ENCODE peak calls at places on chromosome 2, in four cellular contexts. One of them, this sample, is unnamed.

GRCh38 chr2:178306351-178307073 is 112.2 kb downstream of the OSBPL6 start:
- DNase-seq in K562: peak
- DNase-seq in GM12878: peak
- DNase-seq in H1: peak
- DNase-seq in this sample: peak

GRCh38 chr2:165596788-165597187 is 127.3 kb downstream of the CSRNP3 start:
- DNase-seq in K562: no peak
- DNase-seq in GM12878: no peak
- DNase-seq in H1: no peak
- DNase-seq in this sample: no peak

GRCh38 chr2:65340898-65341681 is 91.3 kb downstream of the SPRED2 start:
- DNase-seq in K562: no peak
- DNase-seq in GM12878: no peak
- DNase-seq in H1: no peak
- DNase-seq in this sample: no peak

GRCh38 chr2:63047193-63047533 is 3.5 kb upstream of the OTX1 start:
- DNase-seq in K562: no peak
- DNase-seq in GM12878: no peak
- DNase-seq in H1: no peak
- DNase-seq in this sample: no peak

GRCh38 chr2:211035548-211036185 is 479.3 kb downstream of the CPS1 start:
- DNase-seq in K562: no peak
- DNase-seq in GM12878: no peak
- DNase-seq in H1: no peak
- DNase-seq in this sample: peak

GRCh38 chr2:20728114-20728758 is 61.3 kb downstream of the GDF7 start:
- DNase-seq in K562: no peak
- DNase-seq in GM12878: no peak
- DNase-seq in H1: no peak
- DNase-seq in this sample: peak

GRCh38 chr2:201807452-201807980 is 1.2 kb downstream of the CDK15 start:
- DNase-seq in K562: no peak
- DNase-seq in GM12878: no peak
- DNase-seq in H1: no peak
- DNase-seq in this sample: no peak

GRCh38 chr2:557635-558301 is 119.4 kb downstream of the TMEM18 start:
- DNase-seq in K562: peak
- DNase-seq in GM12878: no peak
- DNase-seq in H1: no peak
- DNase-seq in this sample: no peak

GRCh38 chr2:233929352-233929843 is 12.2 kb downstream of the TRPM8 start:
- DNase-seq in K562: no peak
- DNase-seq in GM12878: no peak
- DNase-seq in H1: no peak
- DNase-seq in this sample: no peak

GRCh38 chr2:205580591-205580990 is 101.7 kb upstream of the NRP2 start:
- DNase-seq in K562: no peak
- DNase-seq in GM12878: no peak
- DNase-seq in H1: no peak
- DNase-seq in this sample: no peak

GRCh38 chr2:142946941-142947340 is 69.5 kb downstream of the KYNU start:
- DNase-seq in K562: no peak
- DNase-seq in GM12878: no peak
- DNase-seq in H1: no peak
- DNase-seq in this sample: peak

GRCh38 chr2:231933916-231934401 is 7.8 kb upstream of the NPPC start:
- DNase-seq in K562: no peak
- DNase-seq in GM12878: no peak
- DNase-seq in H1: no peak
- DNase-seq in this sample: no peak

GRCh38 chr2:37232131-37232933 is 874 bp downstream of the NDUFAF7 start:
- DNase-seq in K562: peak
- DNase-seq in GM12878: no peak
- DNase-seq in H1: no peak
- DNase-seq in this sample: no peak

GRCh38 chr2:234251326-234252271 is 201.1 kb downstream of the SPP2 start:
- DNase-seq in K562: no peak
- DNase-seq in GM12878: no peak
- DNase-seq in H1: no peak
- DNase-seq in this sample: peak

GRCh38 chr2:205543937-205544702 is 138.2 kb upstream of the NRP2 start:
- DNase-seq in K562: no peak
- DNase-seq in GM12878: no peak
- DNase-seq in H1: no peak
- DNase-seq in this sample: no peak

GRCh38 chr2:171878481-171878993 is 15.5 kb downstream of the SLC25A12 start:
- DNase-seq in K562: peak
- DNase-seq in GM12878: no peak
- DNase-seq in H1: no peak
- DNase-seq in this sample: peak
- TF ChIP-seq MAX in K562: no peak
- TF ChIP-seq MAX in GM12878: no peak
- TF ChIP-seq MAX in H1: no peak
- TF ChIP-seq MAX in this sample: no peak

GRCh38 chr2:44930274-44930826 is 11.2 kb upstream of the SIX3 start:
- DNase-seq in K562: no peak
- DNase-seq in GM12878: no peak
- DNase-seq in H1: no peak
- DNase-seq in this sample: no peak
- TF ChIP-seq EZH2 in K562: no peak
- TF ChIP-seq EZH2 in GM12878: no peak
- TF ChIP-seq EZH2 in H1: peak
- TF ChIP-seq EZH2 in this sample: peak

DNA sequence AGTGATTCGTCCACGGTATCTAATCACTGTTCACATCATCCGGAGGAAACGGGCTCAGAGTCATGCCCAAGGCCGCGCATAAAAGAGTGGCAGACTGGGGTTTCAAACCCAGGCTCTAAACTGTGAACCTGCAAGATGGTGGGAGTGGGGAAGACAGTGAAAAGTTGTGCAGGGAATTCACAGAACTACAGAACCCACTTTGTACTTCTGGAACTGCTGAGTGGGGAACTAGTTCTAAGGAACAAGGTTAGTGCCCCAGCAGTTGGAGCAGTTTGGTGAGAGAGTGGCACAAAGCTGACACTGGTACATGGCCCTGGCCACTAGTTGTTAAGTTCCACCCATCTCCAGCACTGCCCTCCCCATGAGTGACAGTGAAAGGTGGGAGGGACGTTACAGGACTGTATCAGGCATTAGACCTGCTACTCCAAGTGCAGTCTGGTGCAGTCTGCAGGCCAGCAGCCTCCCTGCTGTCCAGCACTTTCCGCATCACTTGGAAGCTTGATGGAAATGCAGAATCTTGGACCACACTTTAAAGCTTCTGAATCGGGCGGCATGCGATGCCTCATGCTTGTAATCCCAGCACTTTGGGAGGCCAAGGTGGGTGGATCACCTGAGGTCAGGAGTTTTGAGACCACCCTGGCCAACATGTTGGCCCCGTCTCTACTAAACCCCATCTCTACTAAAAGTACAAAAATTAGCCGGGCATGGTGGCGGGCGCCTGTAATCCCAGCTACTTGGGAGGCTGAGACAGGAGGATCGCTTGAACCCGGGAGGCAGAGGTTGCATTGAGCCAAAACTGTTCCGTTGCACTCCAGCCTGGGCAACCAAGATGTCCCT is 47.3 kb downstream of the C2orf42 start:
- DNase-seq in K562: peak
- DNase-seq in GM12878: no peak
- DNase-seq in H1: no peak
- DNase-seq in this sample: peak
- TF ChIP-seq MAX in K562: no peak
- TF ChIP-seq MAX in GM12878: no peak
- TF ChIP-seq MAX in H1: no peak
- TF ChIP-seq MAX in this sample: no peak

DNA sequence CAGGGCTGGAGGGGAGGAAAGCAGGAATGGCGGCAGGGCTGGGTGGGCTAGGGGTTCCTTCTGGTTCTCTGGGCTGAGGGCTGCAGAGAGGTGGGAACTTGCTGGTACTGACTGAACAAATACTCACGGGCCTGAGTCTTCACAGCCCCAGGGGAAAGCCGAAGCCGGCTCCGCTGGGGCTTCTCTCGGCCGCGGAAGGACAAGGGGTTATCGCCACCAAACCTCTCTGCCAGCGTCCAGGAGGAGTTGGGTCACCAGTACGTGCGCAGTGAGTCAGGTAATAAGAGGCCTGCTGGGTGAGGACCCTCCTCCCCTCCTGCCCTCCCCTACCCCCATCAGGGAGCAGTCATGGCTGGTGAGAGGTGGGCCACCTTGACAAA is 13.5 kb upstream of the GMPPA start:
- DNase-seq in K562: no peak
- DNase-seq in GM12878: no peak
- DNase-seq in H1: no peak
- DNase-seq in this sample: no peak
- TF ChIP-seq EZH2 in K562: no peak
- TF ChIP-seq EZH2 in GM12878: no peak
- TF ChIP-seq EZH2 in H1: no peak
- TF ChIP-seq EZH2 in this sample: no peak

GRCh38 chr2:97732436-97733340 is 19.3 kb downstream of the ZAP70 start:
- DNase-seq in K562: no peak
- DNase-seq in GM12878: no peak
- DNase-seq in H1: no peak
- DNase-seq in this sample: no peak

GRCh38 chr2:97727296-97727695 is 13.9 kb downstream of the ZAP70 start:
- DNase-seq in K562: no peak
- DNase-seq in GM12878: no peak
- DNase-seq in H1: no peak
- DNase-seq in this sample: no peak

GRCh38 chr2:97728091-97728596 is 14.8 kb downstream of the ZAP70 start:
- DNase-seq in K562: no peak
- DNase-seq in GM12878: no peak
- DNase-seq in H1: no peak
- DNase-seq in this sample: no peak

GRCh38 chr2:97731274-97732050 is 18.1 kb downstream of the ZAP70 start:
- DNase-seq in K562: no peak
- DNase-seq in GM12878: no peak
- DNase-seq in H1: no peak
- DNase-seq in this sample: no peak

GRCh38 chr2:97730245-97730644 is 16.9 kb downstream of the ZAP70 start:
- DNase-seq in K562: no peak
- DNase-seq in GM12878: no peak
- DNase-seq in H1: no peak
- DNase-seq in this sample: no peak
- TF ChIP-seq MAX in K562: no peak
- TF ChIP-seq MAX in GM12878: no peak
- TF ChIP-seq MAX in H1: no peak
- TF ChIP-seq MAX in this sample: no peak

DNA sequence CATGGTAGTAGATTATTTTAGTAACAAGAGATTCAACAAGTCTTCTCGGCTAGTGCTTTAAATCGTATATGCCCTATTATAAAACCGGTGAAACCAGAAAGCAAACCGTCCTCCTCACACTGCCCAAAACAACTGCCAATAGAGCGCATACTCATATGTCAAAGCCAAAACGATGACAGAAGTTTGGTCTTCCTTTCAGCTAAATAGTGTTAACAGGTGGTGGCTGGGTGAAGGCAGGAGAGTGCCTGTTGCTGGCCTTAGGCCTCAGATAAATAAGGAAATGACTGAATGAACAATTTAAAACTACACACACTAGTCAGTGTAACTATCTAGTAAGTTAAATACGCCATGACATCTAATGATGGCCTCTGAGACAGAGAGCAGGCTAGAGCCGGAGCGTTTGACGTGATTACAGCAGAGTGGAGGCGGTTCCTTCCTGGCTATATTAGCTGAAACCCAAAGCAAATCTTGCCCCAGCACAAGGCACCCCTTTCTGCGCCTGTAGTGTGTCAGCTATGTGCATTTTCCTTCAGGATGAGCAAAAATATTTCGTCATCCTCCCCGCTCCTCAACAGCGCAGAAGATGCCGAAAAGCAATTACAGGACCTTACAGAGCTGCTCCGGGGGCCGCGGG is 1.6 kb downstream of the LONRF2 start:
- DNase-seq in K562: peak
- DNase-seq in GM12878: no peak
- DNase-seq in H1: no peak
- DNase-seq in this sample: no peak
- TF ChIP-seq EZH2 in K562: no peak
- TF ChIP-seq EZH2 in GM12878: no peak
- TF ChIP-seq EZH2 in H1: no peak
- TF ChIP-seq EZH2 in this sample: no peak

GRCh38 chr2:220569380-220569779 is 942.0 kb downstream of the SLC4A3 start:
- DNase-seq in K562: no peak
- DNase-seq in GM12878: no peak
- DNase-seq in H1: no peak
- DNase-seq in this sample: no peak
- TF ChIP-seq MAX in K562: no peak
- TF ChIP-seq MAX in GM12878: no peak
- TF ChIP-seq MAX in H1: no peak
- TF ChIP-seq MAX in this sample: no peak

DNA sequence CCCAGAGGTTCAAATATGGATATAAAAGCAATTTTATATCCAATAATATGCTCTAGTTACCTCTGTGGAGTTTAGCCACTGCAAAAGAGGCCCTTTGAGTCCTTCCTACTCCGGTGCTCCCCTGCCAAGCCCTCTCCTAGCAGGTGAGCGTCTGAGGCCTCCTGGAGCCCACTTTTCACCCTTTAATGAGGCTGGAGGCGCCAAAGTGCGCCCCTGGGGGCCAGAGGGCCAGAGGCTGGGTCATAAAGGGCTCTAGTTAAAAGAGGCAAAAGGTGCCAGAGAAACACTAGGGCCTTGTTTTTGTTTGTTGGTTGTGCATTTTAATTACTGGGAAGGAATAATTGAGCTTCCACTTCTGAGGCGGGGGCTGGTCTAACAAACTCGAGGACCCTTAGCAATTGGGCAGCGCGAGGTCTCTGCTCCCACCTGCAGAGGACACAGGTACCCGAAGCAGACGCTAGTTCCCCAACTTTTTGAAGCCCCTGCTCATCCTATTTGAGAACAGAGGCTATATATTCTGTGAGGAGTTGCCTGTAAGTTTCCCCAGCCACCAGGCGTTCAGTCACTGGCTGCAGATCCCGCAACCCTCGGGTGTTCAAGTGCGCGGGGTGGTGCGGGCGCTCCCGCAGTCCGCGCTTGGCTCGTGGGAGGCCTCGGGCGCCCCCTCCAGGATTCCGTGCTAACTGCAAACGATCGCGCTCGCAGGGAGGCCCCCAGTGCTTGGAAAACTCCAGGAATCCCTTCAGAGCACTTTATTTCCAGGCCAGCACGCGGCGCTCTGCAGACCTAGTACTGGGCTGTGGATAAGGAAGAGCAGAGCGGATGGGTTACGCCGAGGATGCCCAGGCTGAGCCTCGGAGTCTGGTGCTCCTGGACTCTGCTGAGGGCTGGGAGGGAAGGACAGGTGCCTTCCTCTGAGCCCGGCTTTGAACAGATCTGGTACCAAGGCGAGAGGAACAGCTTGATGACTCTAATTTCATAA is 14.1 kb downstream of the MSGN1 start:
- DNase-seq in K562: peak
- DNase-seq in GM12878: no peak
- DNase-seq in H1: peak
- DNase-seq in this sample: peak
- TF ChIP-seq EZH2 in K562: no peak
- TF ChIP-seq EZH2 in GM12878: no peak
- TF ChIP-seq EZH2 in H1: no peak
- TF ChIP-seq EZH2 in this sample: no peak